ENCODE peak calls at places on chromosomes 1 and 21, in five cellular contexts. A is CD8-positive, alpha-beta T cell; K is T follicular helper cell; C is MG63; H is lower leg skin. L is an unnamed sample.

GRCh38 chr1:59029768-59030167 is 245.9 kb upstream of the JUN start:
- DNase-seq in H (no peak), C (peak), A (no peak), K (no peak), L (no peak)

GRCh38 chr1:15452216-15452615 is 4.3 kb upstream of the CELA2A start:
- DNase-seq in A (no peak), K (no peak), C (no peak), H (no peak), L (no peak)

GRCh38 chr1:8787218-8787617 is 30.2 kb downstream of the RERE start:
- DNase-seq in H (no peak), C (no peak), A (no peak), K (no peak), L (no peak)

GRCh38 chr1:245512980-245513578 is 358.3 kb downstream of the KIF26B start:
- DNase-seq in A (no peak), H (no peak), C (peak), K (no peak), L (no peak)

GRCh38 chr1:186225089-186225488 is 150.0 kb downstream of the TPR start:
- DNase-seq in H (no peak), A (no peak), C (no peak), K (no peak), L (no peak)

GRCh38 chr21:32206631-32207030 is 72.2 kb downstream of the MIS18A start:
- DNase-seq in A (no peak), C (no peak), H (no peak), K (no peak), L (no peak)

GRCh38 chr1:74341702-74342339 is 106.6 kb downstream of the TNNI3K start:
- DNase-seq in C (no peak), K (no peak), A (no peak), H (no peak), L (no peak)

GRCh38 chr21:45436371-45437040 is 31.5 kb downstream of the COL18A1 start:
- DNase-seq in C (no peak), K (no peak), H (no peak), A (no peak), L (no peak)

GRCh38 chr1:109763646-109764415 is at the start of gene EPS8L3:
- DNase-seq in K (no peak), A (no peak), C (no peak), H (no peak), L (no peak)

GRCh38 chr1:92980732-92981647 is 19.7 kb upstream of the DIPK1A start:
- DNase-seq in A (peak), K (peak), H (no peak), C (no peak), L (no peak)

GRCh38 chr1:93605812-93606512 is 75.7 kb downstream of the BCAR3 start:
- DNase-seq in C (peak), K (no peak), H (peak), A (no peak), L (no peak)

L was measured in breast epithelium.